ENCODE peak calls at places on chromosome 21, in seven cellular contexts. One of them, this sample, is unnamed.

GRCh38 chr21:26120833-26121232 is 49.7 kb downstream of the APP start:
- DNase-seq in 8988T: no peak
- DNase-seq in ELR: no peak
- DNase-seq in stimulated activated CD8-positive, alpha-beta memory T cell treated with anti-CD3 and anti-CD28 coated beads, Interleukin-4, amount 100 ng/mL, for 1 hour: no peak
- DNase-seq in brain microvascular endothelial cell: no peak
- DNase-seq in NCI-H2081: no peak
- DNase-seq in adipocyte: peak
- DNase-seq in this sample: no peak

GRCh38 chr21:45576838-45577737 is 34.8 kb upstream of the SLC19A1 start:
- DNase-seq in 8988T: no peak
- DNase-seq in ELR: no peak
- DNase-seq in stimulated activated CD8-positive, alpha-beta memory T cell treated with anti-CD3 and anti-CD28 coated beads, Interleukin-4, amount 100 ng/mL, for 1 hour: no peak
- DNase-seq in brain microvascular endothelial cell: no peak
- DNase-seq in NCI-H2081: no peak
- DNase-seq in adipocyte: no peak
- DNase-seq in this sample: no peak

GRCh38 chr21:35697321-35697808 is 363.0 kb downstream of the SETD4 start:
- DNase-seq in 8988T: no peak
- DNase-seq in ELR: no peak
- DNase-seq in stimulated activated CD8-positive, alpha-beta memory T cell treated with anti-CD3 and anti-CD28 coated beads, Interleukin-4, amount 100 ng/mL, for 1 hour: no peak
- DNase-seq in brain microvascular endothelial cell: peak
- DNase-seq in NCI-H2081: peak
- DNase-seq in adipocyte: peak
- DNase-seq in this sample: no peak

GRCh38 chr21:15617968-15618367 is 111.8 kb upstream of the USP25 start:
- DNase-seq in 8988T: no peak
- DNase-seq in ELR: peak
- DNase-seq in stimulated activated CD8-positive, alpha-beta memory T cell treated with anti-CD3 and anti-CD28 coated beads, Interleukin-4, amount 100 ng/mL, for 1 hour: no peak
- DNase-seq in brain microvascular endothelial cell: peak
- DNase-seq in NCI-H2081: no peak
- DNase-seq in adipocyte: peak
- DNase-seq in this sample: no peak

GRCh38 chr21:34609244-34609950 is 5.5 kb downstream of the RCAN1 start:
- DNase-seq in 8988T: no peak
- DNase-seq in ELR: no peak
- DNase-seq in stimulated activated CD8-positive, alpha-beta memory T cell treated with anti-CD3 and anti-CD28 coated beads, Interleukin-4, amount 100 ng/mL, for 1 hour: no peak
- DNase-seq in brain microvascular endothelial cell: no peak
- DNase-seq in NCI-H2081: peak
- DNase-seq in adipocyte: no peak
- DNase-seq in this sample: no peak

GRCh38 chr21:26818911-26819310 is 26.3 kb downstream of the ADAMTS1 start:
- DNase-seq in 8988T: no peak
- DNase-seq in ELR: no peak
- DNase-seq in stimulated activated CD8-positive, alpha-beta memory T cell treated with anti-CD3 and anti-CD28 coated beads, Interleukin-4, amount 100 ng/mL, for 1 hour: no peak
- DNase-seq in brain microvascular endothelial cell: no peak
- DNase-seq in NCI-H2081: no peak
- DNase-seq in adipocyte: no peak
- DNase-seq in this sample: no peak

GRCh38 chr21:32549861-32550260 is 35.5 kb downstream of the TCP10L start:
- DNase-seq in 8988T: no peak
- DNase-seq in ELR: no peak
- DNase-seq in stimulated activated CD8-positive, alpha-beta memory T cell treated with anti-CD3 and anti-CD28 coated beads, Interleukin-4, amount 100 ng/mL, for 1 hour: no peak
- DNase-seq in brain microvascular endothelial cell: no peak
- DNase-seq in NCI-H2081: no peak
- DNase-seq in adipocyte: no peak
- DNase-seq in this sample: no peak

GRCh38 chr21:46320331-46320801 is 3.3 kb downstream of the C21orf58 start:
- DNase-seq in 8988T: no peak
- DNase-seq in ELR: no peak
- DNase-seq in stimulated activated CD8-positive, alpha-beta memory T cell treated with anti-CD3 and anti-CD28 coated beads, Interleukin-4, amount 100 ng/mL, for 1 hour: no peak
- DNase-seq in brain microvascular endothelial cell: no peak
- DNase-seq in NCI-H2081: no peak
- DNase-seq in adipocyte: no peak
- DNase-seq in this sample: peak

GRCh38 chr21:44013380-44014088 is 1.4 kb downstream of the TRAPPC10 start:
- DNase-seq in 8988T: no peak
- DNase-seq in ELR: peak
- DNase-seq in stimulated activated CD8-positive, alpha-beta memory T cell treated with anti-CD3 and anti-CD28 coated beads, Interleukin-4, amount 100 ng/mL, for 1 hour: no peak
- DNase-seq in brain microvascular endothelial cell: no peak
- DNase-seq in NCI-H2081: peak
- DNase-seq in adipocyte: peak
- DNase-seq in this sample: no peak

GRCh38 chr21:44397431-44398031 is 44.1 kb downstream of the TRPM2 start:
- DNase-seq in 8988T: no peak
- DNase-seq in ELR: no peak
- DNase-seq in stimulated activated CD8-positive, alpha-beta memory T cell treated with anti-CD3 and anti-CD28 coated beads, Interleukin-4, amount 100 ng/mL, for 1 hour: no peak
- DNase-seq in brain microvascular endothelial cell: no peak
- DNase-seq in NCI-H2081: no peak
- DNase-seq in adipocyte: no peak
- DNase-seq in this sample: no peak

GRCh38 chr21:43639470-43640178 is 19.7 kb downstream of the HSF2BP start:
- DNase-seq in 8988T: no peak
- DNase-seq in ELR: peak
- DNase-seq in stimulated activated CD8-positive, alpha-beta memory T cell treated with anti-CD3 and anti-CD28 coated beads, Interleukin-4, amount 100 ng/mL, for 1 hour: no peak
- DNase-seq in brain microvascular endothelial cell: no peak
- DNase-seq in NCI-H2081: no peak
- DNase-seq in adipocyte: peak
- DNase-seq in this sample: no peak

GRCh38 chr21:32257952-32258785 is 20.7 kb downstream of the MIS18A start:
- DNase-seq in 8988T: peak
- DNase-seq in ELR: peak
- DNase-seq in stimulated activated CD8-positive, alpha-beta memory T cell treated with anti-CD3 and anti-CD28 coated beads, Interleukin-4, amount 100 ng/mL, for 1 hour: no peak
- DNase-seq in brain microvascular endothelial cell: peak
- DNase-seq in NCI-H2081: peak
- DNase-seq in adipocyte: peak
- DNase-seq in this sample: peak

GRCh38 chr21:45865106-45865835 is 116.3 kb upstream of the COL6A1 start:
- DNase-seq in 8988T: no peak
- DNase-seq in ELR: peak
- DNase-seq in stimulated activated CD8-positive, alpha-beta memory T cell treated with anti-CD3 and anti-CD28 coated beads, Interleukin-4, amount 100 ng/mL, for 1 hour: no peak
- DNase-seq in brain microvascular endothelial cell: peak
- DNase-seq in NCI-H2081: no peak
- DNase-seq in adipocyte: peak
- DNase-seq in this sample: no peak

GRCh38 chr21:35628331-35628730 is 432.0 kb downstream of the SETD4 start:
- DNase-seq in 8988T: no peak
- DNase-seq in ELR: peak
- DNase-seq in stimulated activated CD8-positive, alpha-beta memory T cell treated with anti-CD3 and anti-CD28 coated beads, Interleukin-4, amount 100 ng/mL, for 1 hour: no peak
- DNase-seq in brain microvascular endothelial cell: no peak
- DNase-seq in NCI-H2081: no peak
- DNase-seq in adipocyte: peak
- DNase-seq in this sample: no peak

GRCh38 chr21:44372616-44373015 is 19.2 kb downstream of the TRPM2 start:
- DNase-seq in 8988T: no peak
- DNase-seq in ELR: no peak
- DNase-seq in stimulated activated CD8-positive, alpha-beta memory T cell treated with anti-CD3 and anti-CD28 coated beads, Interleukin-4, amount 100 ng/mL, for 1 hour: no peak
- DNase-seq in brain microvascular endothelial cell: no peak
- DNase-seq in NCI-H2081: no peak
- DNase-seq in adipocyte: no peak
- DNase-seq in this sample: no peak

GRCh38 chr21:44299085-44299457 is 782 bp upstream of the PFKL start:
- DNase-seq in 8988T: no peak
- DNase-seq in ELR: peak
- DNase-seq in stimulated activated CD8-positive, alpha-beta memory T cell treated with anti-CD3 and anti-CD28 coated beads, Interleukin-4, amount 100 ng/mL, for 1 hour: no peak
- DNase-seq in brain microvascular endothelial cell: no peak
- DNase-seq in NCI-H2081: no peak
- DNase-seq in adipocyte: no peak
- DNase-seq in this sample: no peak

GRCh38 chr21:41666641-41667051 is 100.2 kb downstream of the RIPK4 start:
- DNase-seq in 8988T: no peak
- DNase-seq in ELR: peak
- DNase-seq in stimulated activated CD8-positive, alpha-beta memory T cell treated with anti-CD3 and anti-CD28 coated beads, Interleukin-4, amount 100 ng/mL, for 1 hour: no peak
- DNase-seq in brain microvascular endothelial cell: no peak
- DNase-seq in NCI-H2081: no peak
- DNase-seq in adipocyte: no peak
- DNase-seq in this sample: no peak

GRCh38 chr21:39935716-39936115 is 68.5 kb downstream of the PCP4 start:
- DNase-seq in 8988T: no peak
- DNase-seq in ELR: no peak
- DNase-seq in stimulated activated CD8-positive, alpha-beta memory T cell treated with anti-CD3 and anti-CD28 coated beads, Interleukin-4, amount 100 ng/mL, for 1 hour: no peak
- DNase-seq in brain microvascular endothelial cell: no peak
- DNase-seq in NCI-H2081: no peak
- DNase-seq in adipocyte: no peak
- DNase-seq in this sample: no peak

GRCh38 chr21:28104346-28104745 is 888.3 kb downstream of the LTN1 start:
- DNase-seq in 8988T: no peak
- DNase-seq in ELR: no peak
- DNase-seq in stimulated activated CD8-positive, alpha-beta memory T cell treated with anti-CD3 and anti-CD28 coated beads, Interleukin-4, amount 100 ng/mL, for 1 hour: no peak
- DNase-seq in brain microvascular endothelial cell: no peak
- DNase-seq in NCI-H2081: peak
- DNase-seq in adipocyte: no peak
- DNase-seq in this sample: no peak

This sample was measured in GDM1.